ENCODE peak calls at places on chromosomes 5 and 9, in eight cellular contexts. X is NCI-H2171, S is nucleus accumbens, B is HEK293T, K is ELF-1, W is transverse colon, G is AML-193, D is neuronal stem cell. F is an unnamed sample.

GRCh38 chr5:157471709-157472108 is 11.7 kb downstream of the NIPAL4 start:
- DNase-seq in X (no peak), S (no peak), B (peak), K (no peak), W (no peak), G (peak), D (no peak), F (no peak)

GRCh38 chr5:165086424-165086823 is 1581.0 kb downstream of the MAT2B start:
- DNase-seq in X (no peak), S (no peak), B (no peak), K (no peak), W (no peak), G (no peak), D (no peak), F (no peak)

GRCh38 chr5:67306997-67307580 is 110.5 kb upstream of the CD180 start:
- DNase-seq in X (no peak), S (no peak), B (no peak), K (peak), W (no peak), G (no peak), D (no peak), F (no peak)

GRCh38 chr5:24591426-24591825 is 53.4 kb downstream of the CDH10 start:
- DNase-seq in X (no peak), S (no peak), B (no peak), K (no peak), W (no peak), G (no peak), D (no peak), F (no peak)

GRCh38 chr5:175692996-175693700 is 35.3 kb downstream of the HRH2 start:
- DNase-seq in X (no peak), S (no peak), B (no peak), K (no peak), W (peak), G (no peak), D (no peak), F (no peak)

GRCh38 chr9:110371411-110372013 is 33.8 kb upstream of the TXNDC8 start:
- DNase-seq in X (no peak), S (no peak), B (no peak), K (no peak), W (no peak), G (no peak), D (no peak), F (no peak)

GRCh38 chr5:111655169-111655924 is 101.6 kb downstream of the NREP start:
- DNase-seq in X (no peak), S (no peak), B (no peak), K (no peak), W (no peak), G (no peak), D (no peak), F (no peak)

GRCh38 chr5:159732220-159732619 is 184.1 kb upstream of the ADRA1B start:
- DNase-seq in X (no peak), S (no peak), B (no peak), K (no peak), W (no peak), G (no peak), D (no peak), F (no peak)

GRCh38 chr9:11064853-11065252 is 452.1 kb upstream of the PTPRD start:
- DNase-seq in X (no peak), S (no peak), B (peak), K (no peak), W (no peak), G (no peak), D (no peak), F (no peak)

GRCh38 chr5:88663793-88664216 is 219.2 kb downstream of the MEF2C start:
- DNase-seq in X (no peak), S (peak), B (no peak), K (peak), W (no peak), G (no peak), D (no peak), F (no peak)